ENCODE peak calls at places on chromosome 17, in nine cellular contexts. S is MM.1S, J is A549, Q is lower lobe of right lung, V is keratinocyte, O is PC-3, Z is RWPE1, B is cardiac muscle cell, R is heart right ventricle. A is an unnamed sample.

GRCh38 chr17:75093543-75094158 is 5.9 kb downstream of the SLC16A5 start:
- DNase-seq in R (no peak), Z (no peak), O (no peak), V (no peak), B (no peak), J (no peak), S (no peak), Q (peak; percentile 59), A (no peak)

GRCh38 chr17:2694381-2695242 is 17.0 kb downstream of the CLUH start:
- DNase-seq in O (no peak), S (no peak), J (no peak), Q (no peak), B (no peak), R (no peak), Z (no peak), V (no peak), A (no peak)

GRCh38 chr17:75592364-75593020 is 4.9 kb downstream of the MYO15B start:
- DNase-seq in O (no peak), Z (no peak), B (no peak), Q (no peak), J (no peak), V (no peak), R (no peak), S (no peak), A (no peak)

GRCh38 chr17:48261297-48261880 is 153.8 kb downstream of the SNX11 start:
- DNase-seq in R (no peak), O (peak; percentile 72), S (peak; percentile 66), J (peak; percentile 74), Z (no peak), Q (no peak), V (no peak), B (no peak), A (peak; percentile 11)

GRCh38 chr17:49486012-49486641 is 9.0 kb upstream of the NGFR start:
- DNase-seq in S (no peak), B (peak; percentile 27), R (no peak), O (no peak), V (no peak), Q (no peak), J (no peak), Z (no peak), A (no peak)

GRCh38 chr17:65657251-65657828 is 95.9 kb upstream of the AXIN2 start:
- DNase-seq in R (no peak), J (no peak), V (no peak), S (no peak), Q (no peak), O (no peak), Z (no peak), B (no peak), A (no peak)

GRCh38 chr17:17789410-17789809 is 47.4 kb downstream of the SREBF1 start:
- DNase-seq in Z (no peak), J (no peak), Q (no peak), S (no peak), O (no peak), R (no peak), B (no peak), V (no peak), A (no peak)

GRCh38 chr17:34314279-34314678 is 5.0 kb upstream of the CCL8 start:
- DNase-seq in R (peak; percentile 29), J (no peak), Q (no peak), Z (no peak), O (no peak), B (peak; percentile 95), V (no peak), S (peak; percentile 55), A (peak; percentile 52)

GRCh38 chr17:58333396-58334207 is 5.0 kb upstream of the TSPOAP1 start:
- DNase-seq in S (no peak), Q (peak; percentile 19), R (no peak), Z (no peak), B (no peak), J (no peak), V (no peak), O (no peak), A (no peak)

GRCh38 chr17:5821057-5821456 is 236.7 kb upstream of the NLRP1 start:
- DNase-seq in B (no peak), Z (peak; percentile 17), Q (no peak), S (no peak), J (no peak), O (peak; percentile 77), R (no peak), V (no peak), A (peak; percentile 29)

GRCh38 chr17:19443148-19443547 is 32.1 kb downstream of the RNF112 start:
- DNase-seq in O (no peak), B (no peak), Z (no peak), S (no peak), R (no peak), Q (no peak), J (no peak), V (no peak), A (no peak)

GRCh38 chr17:81693491-81694360 is 9.4 kb upstream of the MRPL12 start:
- DNase-seq in V (no peak), O (no peak), S (no peak), Q (no peak), J (no peak), Z (no peak), B (no peak), R (no peak), A (no peak)
- TF ChIP-seq CTCF in V (no peak), O (peak; percentile 51), S (no peak), Q (no peak), J (peak; percentile 24), Z (no peak), B (no peak), R (no peak), A (no peak)

GRCh38 chr17:63223212-63223911 is 222.7 kb downstream of the CYB561 start:
- DNase-seq in R (no peak), S (no peak), Q (no peak), J (no peak), V (no peak), Z (no peak), B (no peak), O (no peak), A (no peak)
- H3K27ac ChIP-seq in R (no peak overlapping the region), S (no peak overlapping the region), Q (no peak overlapping the region), J (no peak overlapping the region), V (no peak overlapping the region), Z (no peak overlapping the region), B (no peak overlapping the region), O (no peak overlapping the region), A (no peak overlapping the region)

GRCh38 chr17:70552230-70552981 is 383.1 kb downstream of the KCNJ2 start:
- DNase-seq in V (no peak), J (peak; percentile 26), R (peak; percentile 8), Z (peak; percentile 18), O (peak; percentile 80), Q (no peak), B (peak; percentile 65), S (peak; percentile 45), A (peak; percentile 49)
- TF ChIP-seq CTCF in V (peak; percentile 20), J (peak; percentile 77), R (peak; percentile 60), Z (peak; percentile 67), O (peak; percentile 81), Q (peak; percentile 52), B (peak; percentile 33), S (peak; percentile 50), A (peak; percentile 59)

DNA sequence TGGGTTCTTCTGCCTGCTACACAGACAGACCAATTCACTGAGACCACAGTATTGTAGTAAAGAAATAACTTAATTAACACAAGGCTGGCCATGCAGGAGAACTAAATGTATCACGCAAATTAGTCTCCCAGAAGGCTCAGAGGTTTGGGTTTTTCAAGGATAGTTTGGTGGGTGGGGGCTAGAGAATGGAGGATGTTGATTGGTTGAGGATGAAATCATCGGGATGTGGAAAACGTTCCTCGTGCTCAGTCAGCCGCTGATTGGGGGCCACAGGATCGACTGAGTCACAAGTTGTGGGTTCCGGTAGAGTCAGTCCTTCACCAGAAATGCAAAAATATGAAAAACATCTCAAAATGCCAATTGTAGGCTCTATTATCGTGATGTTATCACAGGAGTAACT is 18.7 kb downstream of the RHOT1 start:
- DNase-seq in B (peak; percentile 50), Q (no peak), V (no peak), R (no peak), J (no peak), O (no peak), S (no peak), Z (no peak), A (no peak)
- H3K27ac ChIP-seq in B (no peak overlapping the region), Q (no peak overlapping the region), V (no peak overlapping the region), R (no peak overlapping the region), J (no peak overlapping the region), O (no peak overlapping the region), S (no peak overlapping the region), Z (no peak overlapping the region), A (no peak overlapping the region)

DNA sequence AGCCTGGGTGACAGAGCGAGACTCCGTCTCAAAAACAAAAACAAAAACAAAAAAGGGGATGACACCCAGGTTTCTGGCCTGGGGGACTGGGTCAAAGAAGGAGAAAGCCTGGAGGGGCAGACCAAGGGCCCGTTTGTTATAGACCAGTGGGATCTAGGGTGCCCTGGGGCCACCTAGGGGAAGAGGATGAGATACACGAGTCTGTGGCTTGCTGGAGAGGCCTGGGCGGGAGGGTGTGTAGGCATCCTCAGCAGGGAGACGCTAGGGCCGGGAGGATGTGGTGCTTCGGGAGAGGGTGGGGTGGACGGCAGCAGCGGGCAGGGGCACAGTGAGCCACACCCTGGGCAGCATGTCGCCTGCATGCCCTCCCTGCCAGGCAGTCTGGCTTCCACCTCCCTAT is 17.1 kb upstream of the CRK start:
- DNase-seq in J (no peak), V (no peak), R (no peak), O (no peak), Z (no peak), B (no peak), Q (no peak), S (no peak), A (no peak)
- TF ChIP-seq CTCF in J (no peak), V (no peak), R (no peak), O (no peak), Z (no peak), B (no peak), Q (no peak), S (no peak), A (no peak)

GRCh38 chr17:36591434-36592315 is at the start of gene DHRS11:
- DNase-seq in V (no peak), S (peak; percentile 75), Z (peak; percentile 92), Q (peak; percentile 89), R (peak; percentile 84), O (peak; percentile 67), J (peak; percentile 97), B (peak; percentile 80), A (peak; percentile 64)
- H3K27ac ChIP-seq in V (peak within 1 kb of the TSS; percentile 39), S (no peak within 1 kb of the TSS), Z (peak within 1 kb of the TSS; percentile 81), Q (peak within 1 kb of the TSS; percentile 62), R (peak within 1 kb of the TSS; percentile 85), O (no peak within 1 kb of the TSS), J (peak within 1 kb of the TSS; percentile 75), B (no peak within 1 kb of the TSS), A (peak within 1 kb of the TSS; percentile 64)

GRCh38 chr17:8651013-8651412 is 20.5 kb upstream of the MYH10 start:
- DNase-seq in S (no peak), B (no peak), J (no peak), Q (no peak), O (no peak), R (no peak), Z (no peak), V (no peak), A (no peak)
- TF ChIP-seq CTCF in S (peak; percentile 8), B (no peak), J (no peak), Q (no peak), O (no peak), R (peak; percentile 27), Z (no peak), V (no peak), A (no peak)

A was measured in IMR-90.